ENCODE peak calls at places on chromosome 10, in ten cellular contexts. L is Panc1; Z is dorsolateral prefrontal cortex; H is thoracic aorta; I is H9; W is psoas muscle; E is heart left ventricle; C is endodermal cell; K is prostate gland; O is effector memory CD4-positive, alpha-beta T cell. M is an unnamed sample. For H3K27me3, the result is how much of the 10 kb centered on the place peaks cover.

GRCh38 chr10:65907199-65907712 is 1018.6 kb upstream of the LRRTM3 start:
- DNase-seq in L (no peak), Z (no peak), O (no peak), I (no peak), H (no peak), W (no peak), C (no peak), E (no peak), K (no peak), M (no peak)

GRCh38 chr10:109881481-109881880 is 41.8 kb downstream of the XPNPEP1 start:
- DNase-seq in O (no peak), E (no peak), W (no peak), I (no peak), K (no peak), H (no peak), Z (no peak), L (no peak), C (peak), M (no peak)

GRCh38 chr10:82759050-82759449 is 884.1 kb downstream of the NRG3 start:
- DNase-seq in I (no peak), K (no peak), O (no peak), H (no peak), L (no peak), C (no peak), W (no peak), E (no peak), Z (no peak), M (no peak)

GRCh38 chr10:110733256-110733952 is 89.3 kb downstream of the RBM20 start:
- DNase-seq in W (peak), Z (no peak), E (no peak), H (no peak), L (no peak), I (no peak), O (no peak), K (no peak), C (peak), M (no peak)

GRCh38 chr10:126216221-126216701 is 172.0 kb downstream of the ADAM12 start:
- DNase-seq in C (no peak), H (no peak), E (no peak), Z (no peak), I (no peak), K (no peak), W (no peak), L (no peak), O (no peak), M (no peak)

GRCh38 chr10:114077347-114077746 is 33.7 kb downstream of the ADRB1 start:
- DNase-seq in C (no peak), W (no peak), O (no peak), L (no peak), K (no peak), Z (no peak), E (no peak), I (no peak), H (no peak), M (no peak)

GRCh38 chr10:80458263-80458625 is 4.1 kb downstream of the TSPAN14 start:
- DNase-seq in K (no peak), H (no peak), W (no peak), L (no peak), I (no peak), C (no peak), Z (no peak), O (no peak), E (no peak), M (no peak)

GRCh38 chr10:35328404-35329037 is 7.8 kb upstream of the CCNY start:
- DNase-seq in E (no peak), O (no peak), C (no peak), L (no peak), H (no peak), Z (no peak), K (no peak), W (no peak), I (no peak), M (no peak)

GRCh38 chr10:117543999-117544728 is 1.6 kb downstream of the EMX2 start:
- DNase-seq in H (no peak), L (no peak), E (no peak), O (no peak), W (no peak), I (peak), C (no peak), Z (no peak), K (no peak), M (no peak)
- H3K27me3 ChIP-seq in H (under half), L (under half), E (half or more), O (under half), W (under half), I (half or more), C (half or more), Z (under half), K (half or more), M (under half)

DNA sequence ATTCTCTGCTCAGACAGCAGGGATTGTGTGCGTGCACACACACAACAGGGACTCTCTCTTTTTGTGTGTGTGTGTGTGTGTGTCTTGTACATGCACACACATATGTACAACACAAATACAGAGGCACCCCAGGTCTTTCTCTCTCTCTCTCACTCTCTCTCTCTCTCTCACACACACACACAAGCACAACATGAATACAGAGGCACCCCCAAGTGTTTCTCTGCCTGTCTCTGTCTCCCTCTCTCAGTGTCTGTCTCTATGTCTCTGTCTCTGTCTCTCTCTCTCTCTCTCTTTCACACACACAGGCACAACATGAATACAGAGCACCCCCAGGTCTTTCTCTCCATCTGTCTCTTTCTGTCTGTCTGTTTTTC is 746 bp downstream of the NPFFR1 start:
- DNase-seq in Z (no peak), L (no peak), I (no peak), C (no peak), W (no peak), O (no peak), H (no peak), K (no peak), E (no peak), M (no peak)
- H3K27me3 ChIP-seq in Z (under half), L (under half), I (under half), C (half or more), W (under half), O (under half), H (under half), K (under half), E (under half), M (under half)

GRCh38 chr10:504131-504611 is 185.3 kb downstream of the DIP2C start:
- DNase-seq in Z (no peak), E (peak), H (no peak), O (no peak), C (no peak), K (no peak), I (no peak), L (no peak), W (peak), M (no peak)

GRCh38 chr10:507355-507699 is 182.1 kb downstream of the DIP2C start:
- DNase-seq in I (no peak), Z (no peak), O (no peak), C (no peak), E (peak), W (peak), K (no peak), L (no peak), H (no peak), M (no peak)

GRCh38 chr10:506451-507354 is 182.8 kb downstream of the DIP2C start:
- DNase-seq in O (no peak), K (no peak), I (no peak), E (peak), Z (no peak), L (no peak), H (no peak), W (peak), C (peak), M (no peak)

GRCh38 chr10:504806-505205 is 184.7 kb downstream of the DIP2C start:
- DNase-seq in I (no peak), O (no peak), W (peak), C (no peak), H (no peak), Z (no peak), E (peak), L (no peak), K (no peak), M (no peak)

DNA sequence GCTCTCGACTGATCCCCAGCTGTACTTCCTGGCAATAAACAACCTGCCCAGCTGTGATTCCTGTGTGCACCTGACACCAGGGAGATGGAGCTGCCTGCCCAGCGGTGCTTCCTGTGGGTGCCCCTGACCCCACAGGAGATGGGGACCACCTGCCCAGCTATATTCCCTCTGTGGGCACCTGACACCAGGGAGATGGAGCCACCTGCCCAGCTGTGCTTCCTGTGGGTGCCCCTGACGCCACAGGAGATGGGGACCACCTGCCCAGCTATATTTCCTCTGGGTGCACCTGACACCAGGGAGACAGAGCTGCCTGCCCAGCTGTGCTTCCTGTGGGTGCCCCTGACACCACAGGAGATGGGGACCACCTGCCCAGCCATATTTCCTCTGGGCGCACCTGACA is 184.0 kb downstream of the DIP2C start:
- DNase-seq in K (no peak), I (no peak), H (no peak), L (no peak), Z (no peak), O (no peak), W (peak), E (peak), C (no peak), M (no peak)
- H3K27me3 ChIP-seq in K (under half), I (half or more), H (under half), L (under half), Z (under half), O (under half), W (under half), E (under half), C (half or more), M (under half)

GRCh38 chr10:69655124-69655867 is 25.2 kb downstream of the FAM241B start:
- DNase-seq in E (no peak), W (peak), L (no peak), O (no peak), Z (no peak), K (no peak), I (no peak), C (no peak), H (no peak), M (no peak)
- H3K27me3 ChIP-seq in E (under half), W (under half), L (under half), O (under half), Z (under half), K (under half), I (under half), C (under half), H (under half), M (half or more)

GRCh38 chr10:129761166-129761565 is 202.9 kb downstream of the EBF3 start:
- DNase-seq in I (peak), O (no peak), L (no peak), K (no peak), Z (no peak), H (no peak), E (no peak), W (no peak), C (peak), M (no peak)
- H3K27me3 ChIP-seq in I (under half), O (under half), L (under half), K (under half), Z (under half), H (under half), E (under half), W (under half), C (under half), M (under half)

GRCh38 chr10:69863580-69863979 is 61.9 kb downstream of the COL13A1 start:
- DNase-seq in K (no peak), O (no peak), H (no peak), Z (no peak), I (no peak), W (peak), C (no peak), E (no peak), L (no peak), M (no peak)

GRCh38 chr10:69866246-69866687 is 64.6 kb downstream of the COL13A1 start:
- DNase-seq in L (no peak), Z (no peak), O (no peak), H (no peak), K (no peak), E (no peak), I (no peak), C (peak), W (peak), M (no peak)

GRCh38 chr10:69864321-69864720 is 62.6 kb downstream of the COL13A1 start:
- DNase-seq in Z (no peak), L (peak), O (no peak), C (no peak), W (no peak), K (no peak), H (no peak), I (no peak), E (no peak), M (peak)

GRCh38 chr10:69866688-69867461 is 65.2 kb downstream of the COL13A1 start:
- DNase-seq in C (peak), I (peak), W (peak), K (peak), H (no peak), Z (no peak), O (no peak), L (no peak), E (peak), M (no peak)

GRCh38 chr10:69865450-69865849 is 63.7 kb downstream of the COL13A1 start:
- DNase-seq in I (no peak), K (no peak), C (no peak), H (no peak), L (no peak), W (peak), E (no peak), O (no peak), Z (no peak), M (no peak)
- H3K27me3 ChIP-seq in I (under half), K (under half), C (under half), H (under half), L (under half), W (under half), E (under half), O (under half), Z (under half), M (under half)

GRCh38 chr10:47301833-47302232 is 1.8 kb downstream of the GDF10 start:
- DNase-seq in Z (no peak), H (no peak), E (no peak), L (no peak), K (no peak), I (no peak), O (no peak), C (no peak), W (no peak), M (no peak)
- H3K27me3 ChIP-seq in Z (under half), H (under half), E (under half), L (under half), K (under half), I (under half), O (under half), C (half or more), W (under half), M (half or more)